ENCODE peak calls at places on chromosomes 11 and 22, in eight cellular contexts. One of them, this sample, is unnamed.

GRCh38 chr22:43891360-43892182 is at the start of gene PNPLA5:
- DNase-seq in H1: peak; percentile 86
- DNase-seq in astrocyte of the spinal cord: no peak
- DNase-seq in IMR-90: peak; percentile 38
- DNase-seq in AG10803: no peak
- DNase-seq in AG09309: no peak
- DNase-seq in right atrium auricular region: no peak
- DNase-seq in fibroblast of mammary gland: peak; percentile 20
- DNase-seq in this sample: peak; percentile 23

GRCh38 chr11:117932426-117932825 is 3.2 kb upstream of the TMPRSS13 start:
- DNase-seq in AG10803: no peak
- DNase-seq in astrocyte of the spinal cord: no peak
- DNase-seq in fibroblast of mammary gland: no peak
- DNase-seq in AG09309: no peak
- DNase-seq in right atrium auricular region: no peak
- DNase-seq in H1: no peak
- DNase-seq in IMR-90: no peak
- DNase-seq in this sample: no peak

GRCh38 chr11:73333626-73334199 is 25.6 kb downstream of the ARHGEF17 start:
- DNase-seq in IMR-90: no peak
- DNase-seq in fibroblast of mammary gland: peak; percentile 30
- DNase-seq in H1: no peak
- DNase-seq in right atrium auricular region: no peak
- DNase-seq in astrocyte of the spinal cord: no peak
- DNase-seq in AG10803: no peak
- DNase-seq in AG09309: no peak
- DNase-seq in this sample: no peak

GRCh38 chr11:45655831-45656230 is 9.6 kb downstream of the CHST1 start:
- DNase-seq in IMR-90: no peak
- DNase-seq in astrocyte of the spinal cord: no peak
- DNase-seq in fibroblast of mammary gland: no peak
- DNase-seq in AG09309: no peak
- DNase-seq in H1: no peak
- DNase-seq in right atrium auricular region: no peak
- DNase-seq in AG10803: no peak
- DNase-seq in this sample: no peak

GRCh38 chr11:69906453-69906907 is 87.3 kb upstream of the FGF3 start:
- DNase-seq in astrocyte of the spinal cord: no peak
- DNase-seq in IMR-90: peak; percentile 17
- DNase-seq in H1: no peak
- DNase-seq in AG09309: no peak
- DNase-seq in right atrium auricular region: no peak
- DNase-seq in fibroblast of mammary gland: no peak
- DNase-seq in AG10803: no peak
- DNase-seq in this sample: no peak

GRCh38 chr11:328012-328411 is 7.4 kb upstream of the IFITM3 start:
- DNase-seq in AG09309: no peak
- DNase-seq in astrocyte of the spinal cord: no peak
- DNase-seq in right atrium auricular region: no peak
- DNase-seq in H1: no peak
- DNase-seq in fibroblast of mammary gland: no peak
- DNase-seq in IMR-90: no peak
- DNase-seq in AG10803: no peak
- DNase-seq in this sample: no peak

GRCh38 chr11:23679041-23679440 is 817.8 kb upstream of the LUZP2 start:
- DNase-seq in astrocyte of the spinal cord: no peak
- DNase-seq in fibroblast of mammary gland: no peak
- DNase-seq in right atrium auricular region: no peak
- DNase-seq in H1: no peak
- DNase-seq in AG09309: no peak
- DNase-seq in IMR-90: no peak
- DNase-seq in AG10803: no peak
- DNase-seq in this sample: no peak

GRCh38 chr11:59611570-59612565 is 3.7 kb downstream of the OSBP start:
- DNase-seq in AG09309: no peak
- DNase-seq in H1: no peak
- DNase-seq in IMR-90: peak; percentile 67
- DNase-seq in fibroblast of mammary gland: peak; percentile 22
- DNase-seq in right atrium auricular region: no peak
- DNase-seq in AG10803: peak; percentile 49
- DNase-seq in astrocyte of the spinal cord: no peak
- DNase-seq in this sample: peak; percentile 18

GRCh38 chr11:103812680-103813079 is 223.8 kb upstream of the DDI1 start:
- DNase-seq in astrocyte of the spinal cord: peak; percentile 60
- DNase-seq in AG10803: no peak
- DNase-seq in H1: no peak
- DNase-seq in fibroblast of mammary gland: no peak
- DNase-seq in right atrium auricular region: no peak
- DNase-seq in IMR-90: no peak
- DNase-seq in AG09309: no peak
- DNase-seq in this sample: no peak

GRCh38 chr11:108614086-108614485 is 20.5 kb upstream of the EXPH5 start:
- DNase-seq in fibroblast of mammary gland: no peak
- DNase-seq in IMR-90: no peak
- DNase-seq in right atrium auricular region: no peak
- DNase-seq in AG10803: no peak
- DNase-seq in H1: no peak
- DNase-seq in astrocyte of the spinal cord: no peak
- DNase-seq in AG09309: no peak
- DNase-seq in this sample: peak; percentile 75

GRCh38 chr11:117187799-117188481 is 9.4 kb downstream of the SIDT2 start:
- DNase-seq in fibroblast of mammary gland: no peak
- DNase-seq in IMR-90: no peak
- DNase-seq in AG09309: no peak
- DNase-seq in H1: no peak
- DNase-seq in AG10803: no peak
- DNase-seq in astrocyte of the spinal cord: no peak
- DNase-seq in right atrium auricular region: no peak
- DNase-seq in this sample: no peak

GRCh38 chr11:2446590-2447252 is 1.9 kb downstream of the KCNQ1 start:
- DNase-seq in H1: no peak
- DNase-seq in AG10803: no peak
- DNase-seq in right atrium auricular region: no peak
- DNase-seq in IMR-90: no peak
- DNase-seq in AG09309: no peak
- DNase-seq in astrocyte of the spinal cord: no peak
- DNase-seq in fibroblast of mammary gland: no peak
- DNase-seq in this sample: no peak
- H3K4me3 ChIP-seq in H1: no peak overlapping the region
- H3K4me3 ChIP-seq in AG10803: no peak overlapping the region
- H3K4me3 ChIP-seq in right atrium auricular region: peak overlapping the region; percentile 54
- H3K4me3 ChIP-seq in IMR-90: no peak overlapping the region
- H3K4me3 ChIP-seq in AG09309: no peak overlapping the region
- H3K4me3 ChIP-seq in astrocyte of the spinal cord: no peak overlapping the region
- H3K4me3 ChIP-seq in fibroblast of mammary gland: no peak overlapping the region
- H3K4me3 ChIP-seq in this sample: no peak overlapping the region

DNA sequence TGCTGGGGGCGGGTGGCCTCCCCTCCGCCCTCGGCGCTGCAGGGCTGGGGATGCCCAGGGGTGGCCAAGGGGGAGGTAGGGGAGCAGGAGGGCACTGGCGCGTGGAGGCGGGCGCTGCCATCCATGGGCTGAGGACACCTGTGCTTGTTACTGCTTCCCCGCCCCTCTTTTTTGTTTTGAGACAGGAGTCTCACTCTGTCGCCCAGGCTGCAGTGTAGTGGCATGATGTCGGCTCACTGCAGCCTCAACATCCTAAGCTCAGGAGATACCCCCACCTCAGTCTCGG is 683 bp upstream of the FADS3 start:
- DNase-seq in astrocyte of the spinal cord: no peak
- DNase-seq in AG10803: no peak
- DNase-seq in H1: no peak
- DNase-seq in IMR-90: no peak
- DNase-seq in AG09309: no peak
- DNase-seq in fibroblast of mammary gland: no peak
- DNase-seq in right atrium auricular region: no peak
- DNase-seq in this sample: no peak
- TF ChIP-seq CTCF in astrocyte of the spinal cord: peak; percentile 9
- TF ChIP-seq CTCF in AG10803: no peak
- TF ChIP-seq CTCF in H1: no peak
- TF ChIP-seq CTCF in IMR-90: no peak
- TF ChIP-seq CTCF in AG09309: peak; percentile 6
- TF ChIP-seq CTCF in fibroblast of mammary gland: no peak
- TF ChIP-seq CTCF in right atrium auricular region: no peak
- TF ChIP-seq CTCF in this sample: no peak

GRCh38 chr22:42769574-42770447 is 49.1 kb upstream of the A4GALT start:
- DNase-seq in IMR-90: peak; percentile 95
- DNase-seq in astrocyte of the spinal cord: peak; percentile 82
- DNase-seq in AG09309: peak; percentile 45
- DNase-seq in right atrium auricular region: peak; percentile 90
- DNase-seq in fibroblast of mammary gland: peak; percentile 87
- DNase-seq in H1: no peak
- DNase-seq in AG10803: peak; percentile 79
- DNase-seq in this sample: peak; percentile 44
- H3K4me3 ChIP-seq in IMR-90: no peak overlapping the region
- H3K4me3 ChIP-seq in astrocyte of the spinal cord: no peak overlapping the region
- H3K4me3 ChIP-seq in AG09309: no peak overlapping the region
- H3K4me3 ChIP-seq in right atrium auricular region: peak overlapping the region; percentile 31
- H3K4me3 ChIP-seq in fibroblast of mammary gland: peak overlapping the region; percentile 3
- H3K4me3 ChIP-seq in H1: no peak overlapping the region
- H3K4me3 ChIP-seq in AG10803: peak overlapping the region; percentile 33
- H3K4me3 ChIP-seq in this sample: no peak overlapping the region

GRCh38 chr11:66288866-66289547 is at the start of gene YIF1A:
- DNase-seq in AG10803: peak; percentile 100
- DNase-seq in right atrium auricular region: peak; percentile 100
- DNase-seq in IMR-90: peak; percentile 100
- DNase-seq in AG09309: peak; percentile 99
- DNase-seq in fibroblast of mammary gland: peak; percentile 99
- DNase-seq in astrocyte of the spinal cord: peak; percentile 100
- DNase-seq in H1: peak; percentile 95
- DNase-seq in this sample: peak; percentile 100
- TF ChIP-seq CTCF in AG10803: no peak
- TF ChIP-seq CTCF in right atrium auricular region: no peak
- TF ChIP-seq CTCF in IMR-90: no peak
- TF ChIP-seq CTCF in AG09309: no peak
- TF ChIP-seq CTCF in fibroblast of mammary gland: no peak
- TF ChIP-seq CTCF in astrocyte of the spinal cord: no peak
- TF ChIP-seq CTCF in H1: no peak
- TF ChIP-seq CTCF in this sample: no peak

DNA sequence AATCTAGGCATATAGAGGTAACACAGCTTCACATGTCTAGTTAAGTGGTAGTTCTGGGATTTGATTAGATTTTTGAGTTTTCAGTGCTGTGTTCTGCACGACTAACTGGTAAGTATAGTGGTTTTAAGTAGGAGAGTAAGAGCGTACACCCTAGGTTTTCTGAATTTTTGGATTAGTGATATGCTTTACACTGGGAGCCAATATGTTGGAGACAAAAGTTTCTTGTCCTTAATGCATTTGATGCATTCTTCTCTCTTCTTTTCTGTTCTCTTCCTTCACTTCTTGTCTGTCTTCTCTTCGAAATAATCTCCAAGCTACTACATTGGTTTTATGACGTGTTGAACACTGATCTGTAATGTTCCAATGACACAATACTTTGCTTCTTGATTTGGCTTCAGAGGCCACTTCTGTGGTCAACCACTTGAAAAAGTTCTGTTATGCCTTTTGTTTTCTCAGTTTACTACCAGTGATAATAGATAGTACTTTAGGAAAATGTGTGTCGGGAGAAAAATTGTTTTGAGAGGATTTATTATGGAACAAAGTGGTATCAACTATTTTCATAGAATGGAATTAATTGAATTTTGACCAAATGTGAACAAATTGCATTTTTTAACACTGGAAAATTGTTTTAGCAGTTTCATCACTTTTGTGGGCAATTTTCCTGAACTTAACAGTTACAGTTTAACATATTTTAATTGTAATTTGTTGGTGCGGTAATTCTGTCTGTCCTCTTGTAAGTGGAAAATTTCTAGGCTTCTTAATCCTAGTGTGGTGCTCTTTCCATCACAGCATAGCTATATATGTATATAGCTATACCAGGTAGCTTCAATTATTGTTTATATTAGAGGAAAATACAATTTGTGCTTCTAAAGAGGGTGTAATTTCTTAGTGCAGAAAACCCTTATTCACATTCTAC is 2.6 kb downstream of the PDE3B start:
- DNase-seq in right atrium auricular region: no peak
- DNase-seq in astrocyte of the spinal cord: no peak
- DNase-seq in fibroblast of mammary gland: no peak
- DNase-seq in IMR-90: no peak
- DNase-seq in AG09309: no peak
- DNase-seq in H1: no peak
- DNase-seq in AG10803: no peak
- DNase-seq in this sample: no peak
- H3K4me3 ChIP-seq in right atrium auricular region: peak overlapping the region; percentile 87
- H3K4me3 ChIP-seq in astrocyte of the spinal cord: no peak overlapping the region
- H3K4me3 ChIP-seq in fibroblast of mammary gland: no peak overlapping the region
- H3K4me3 ChIP-seq in IMR-90: no peak overlapping the region
- H3K4me3 ChIP-seq in AG09309: no peak overlapping the region
- H3K4me3 ChIP-seq in H1: peak overlapping the region; percentile 17
- H3K4me3 ChIP-seq in AG10803: no peak overlapping the region
- H3K4me3 ChIP-seq in this sample: no peak overlapping the region

DNA sequence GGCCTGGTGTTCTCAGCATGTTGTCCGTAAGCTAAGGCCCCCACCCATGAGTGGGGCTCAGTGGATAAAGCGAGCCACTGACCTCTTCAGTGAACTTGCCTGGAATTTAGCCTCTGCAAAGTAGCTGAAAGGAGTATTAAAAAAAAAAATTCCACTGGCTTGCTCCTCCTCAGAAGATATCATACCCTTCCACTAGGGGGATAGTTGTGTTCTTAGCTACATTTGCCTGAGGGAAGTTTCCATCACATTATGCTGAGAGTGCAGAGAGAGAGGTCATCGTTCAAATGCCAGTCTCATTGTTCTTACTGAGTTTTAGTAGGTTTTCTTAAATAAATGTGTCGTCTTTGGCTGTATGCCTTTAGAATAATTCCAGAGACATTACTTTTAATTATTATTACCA is 879.7 kb downstream of the JRKL start:
- DNase-seq in AG10803: no peak
- DNase-seq in IMR-90: no peak
- DNase-seq in right atrium auricular region: no peak
- DNase-seq in AG09309: no peak
- DNase-seq in H1: no peak
- DNase-seq in fibroblast of mammary gland: no peak
- DNase-seq in astrocyte of the spinal cord: no peak
- DNase-seq in this sample: peak; percentile 50
- TF ChIP-seq CTCF in AG10803: no peak
- TF ChIP-seq CTCF in IMR-90: no peak
- TF ChIP-seq CTCF in right atrium auricular region: no peak
- TF ChIP-seq CTCF in AG09309: no peak
- TF ChIP-seq CTCF in H1: peak; percentile 58
- TF ChIP-seq CTCF in fibroblast of mammary gland: no peak
- TF ChIP-seq CTCF in astrocyte of the spinal cord: peak; percentile 18
- TF ChIP-seq CTCF in this sample: peak; percentile 29

GRCh38 chr22:23256986-23257888 is 76.9 kb downstream of the BCR start:
- DNase-seq in H1: no peak
- DNase-seq in right atrium auricular region: peak; percentile 86
- DNase-seq in fibroblast of mammary gland: peak; percentile 82
- DNase-seq in AG09309: no peak
- DNase-seq in IMR-90: no peak
- DNase-seq in AG10803: peak; percentile 68
- DNase-seq in astrocyte of the spinal cord: no peak
- DNase-seq in this sample: peak; percentile 61
- H3K4me3 ChIP-seq in H1: no peak overlapping the region
- H3K4me3 ChIP-seq in right atrium auricular region: no peak overlapping the region
- H3K4me3 ChIP-seq in fibroblast of mammary gland: no peak overlapping the region
- H3K4me3 ChIP-seq in AG09309: no peak overlapping the region
- H3K4me3 ChIP-seq in IMR-90: no peak overlapping the region
- H3K4me3 ChIP-seq in AG10803: no peak overlapping the region
- H3K4me3 ChIP-seq in astrocyte of the spinal cord: no peak overlapping the region
- H3K4me3 ChIP-seq in this sample: no peak overlapping the region

DNA sequence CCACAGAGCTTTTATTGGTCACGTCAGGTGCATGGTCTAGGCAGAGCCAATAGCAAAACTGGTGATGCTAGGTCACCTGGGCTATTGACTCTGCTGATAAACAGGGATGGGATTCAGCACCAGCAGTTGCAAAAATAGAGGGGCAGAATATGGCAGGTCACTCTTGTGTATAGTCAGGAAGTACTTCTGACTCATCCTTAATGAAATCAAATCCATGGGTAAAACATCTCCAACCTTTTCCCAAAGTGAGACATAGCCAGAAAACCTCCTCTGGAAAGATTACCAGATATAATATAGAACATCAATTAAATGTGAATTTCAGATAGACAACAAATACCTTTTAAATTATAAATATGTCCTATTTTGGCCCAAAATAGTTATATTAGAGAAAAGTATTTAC is 383.2 kb downstream of the METTL15 start:
- DNase-seq in H1: no peak
- DNase-seq in AG09309: no peak
- DNase-seq in IMR-90: peak; percentile 55
- DNase-seq in astrocyte of the spinal cord: no peak
- DNase-seq in AG10803: no peak
- DNase-seq in right atrium auricular region: no peak
- DNase-seq in fibroblast of mammary gland: peak; percentile 32
- DNase-seq in this sample: no peak
- TF ChIP-seq CTCF in H1: no peak
- TF ChIP-seq CTCF in AG09309: no peak
- TF ChIP-seq CTCF in IMR-90: no peak
- TF ChIP-seq CTCF in astrocyte of the spinal cord: no peak
- TF ChIP-seq CTCF in AG10803: no peak
- TF ChIP-seq CTCF in right atrium auricular region: no peak
- TF ChIP-seq CTCF in fibroblast of mammary gland: no peak
- TF ChIP-seq CTCF in this sample: no peak

This sample was measured in epithelial cell of esophagus.